ENCODE peak calls at places on chromosomes 6 and 20, in nine cellular contexts. E, I, P, V, U, B, C, G and J are unnamed samples.

GRCh38 chr6:151036869-151037680 is 171.6 kb downstream of the MTHFD1L start:
- DNase-seq in P (no peak), G (peak; percentile 99), C (peak; percentile 67), U (peak; percentile 5), B (no peak), V (no peak), E (peak; percentile 1), I (no peak), J (no peak)

GRCh38 chr6:52482903-52483670 is 62.9 kb downstream of the EFHC1 start:
- DNase-seq in P (no peak), C (peak; percentile 17), U (no peak), I (no peak), E (no peak), G (no peak), B (no peak), V (no peak), J (no peak)

GRCh38 chr6:25122622-25123237 is 156.4 kb upstream of the CARMIL1 start:
- DNase-seq in C (peak; percentile 10), I (no peak), G (no peak), P (no peak), B (peak; percentile 75), V (no peak), U (no peak), E (peak; percentile 70), J (no peak)

GRCh38 chr20:51417745-51418529 is 124.6 kb downstream of the NFATC2 start:
- DNase-seq in B (no peak), V (no peak), E (no peak), P (no peak), C (no peak), U (no peak), G (no peak), I (no peak), J (no peak)

GRCh38 chr6:143451531-143451930 is 926 bp downstream of the PEX3 start:
- DNase-seq in P (no peak), B (no peak), V (no peak), U (no peak), G (peak; percentile 7), E (no peak), C (no peak), I (no peak), J (no peak)

GRCh38 chr6:38349795-38350194 is 289.9 kb downstream of the BTBD9 start:
- DNase-seq in V (no peak), I (no peak), P (no peak), G (peak; percentile 46), U (no peak), E (no peak), B (no peak), C (no peak), J (no peak)

GRCh38 chr20:44468044-44468782 is 7.5 kb upstream of the TTPAL start:
- DNase-seq in U (no peak), V (no peak), G (no peak), C (no peak), P (no peak), B (no peak), E (no peak), I (no peak), J (no peak)

GRCh38 chr6:24069546-24069945 is 56.5 kb upstream of the NRSN1 start:
- DNase-seq in B (no peak), I (no peak), G (no peak), E (no peak), U (no peak), P (no peak), C (no peak), V (no peak), J (no peak)

GRCh38 chr6:98838027-98838426 is 3.7 kb downstream of the POU3F2 start:
- DNase-seq in G (no peak), U (no peak), V (peak; percentile 58), B (no peak), C (no peak), P (no peak), E (no peak), I (no peak), J (peak; percentile 39)

GRCh38 chr6:42841844-42842584 is 37.4 kb upstream of the RPL7L1 start:
- DNase-seq in G (no peak), E (no peak), C (no peak), U (no peak), B (no peak), V (no peak), I (no peak), P (no peak), J (no peak)

GRCh38 chr6:159440907-159441703 is 251.9 kb downstream of the SOD2 start:
- DNase-seq in P (no peak), B (no peak), G (no peak), U (no peak), V (no peak), I (no peak), C (no peak), E (no peak), J (no peak)

GRCh38 chr20:24695529-24696225 is 226.2 kb downstream of the SYNDIG1 start:
- DNase-seq in G (no peak), P (no peak), V (no peak), E (no peak), C (peak; percentile 6), U (no peak), B (no peak), I (no peak), J (no peak)

GRCh38 chr6:71248306-71248705 is 40.3 kb upstream of the OGFRL1 start:
- DNase-seq in U (no peak), C (peak; percentile 60), V (peak; percentile 59), B (no peak), P (no peak), E (peak; percentile 92), G (peak; percentile 99), I (no peak), J (peak; percentile 34)

GRCh38 chr20:13149371-13149770 is 71.7 kb upstream of the ISM1 start:
- DNase-seq in V (no peak), I (no peak), U (no peak), G (no peak), C (no peak), P (no peak), B (no peak), E (no peak), J (no peak)

GRCh38 chr6:156825475-156825874 is 48.3 kb downstream of the ARID1B start:
- DNase-seq in B (no peak), I (no peak), P (no peak), G (no peak), E (no peak), U (no peak), C (no peak), V (no peak), J (no peak)

GRCh38 chr6:157652601-157653363 is 170.3 kb upstream of the SNX9 start:
- DNase-seq in B (no peak), C (no peak), E (no peak), P (no peak), I (no peak), V (no peak), U (no peak), G (no peak), J (no peak)

GRCh38 chr6:4413073-4413472 is 277.7 kb upstream of the ECI2 start:
- DNase-seq in C (no peak), U (no peak), I (no peak), B (no peak), V (no peak), E (no peak), P (no peak), G (no peak), J (no peak)

GRCh38 chr6:154649723-154650122 is 83.5 kb upstream of the SCAF8 start:
- DNase-seq in G (no peak), U (no peak), C (no peak), I (no peak), B (no peak), V (no peak), P (no peak), E (no peak), J (no peak)

GRCh38 chr6:154638369-154638768 is 94.8 kb upstream of the SCAF8 start:
- DNase-seq in B (no peak), E (no peak), C (peak; percentile 22), I (no peak), V (no peak), G (peak; percentile 44), U (no peak), P (no peak), J (no peak)

GRCh38 chr6:16224409-16224808 is 14.0 kb upstream of the GMPR start:
- DNase-seq in I (no peak), B (no peak), C (no peak), G (no peak), E (no peak), V (no peak), P (no peak), U (no peak), J (no peak)

GRCh38 chr6:159761135-159761872 is 541 bp upstream of the ACAT2 start:
- DNase-seq in B (no peak), G (peak; percentile 26), P (peak; percentile 53), V (peak; percentile 10), E (peak; percentile 60), C (peak; percentile 11), U (peak; percentile 5), I (peak; percentile 33), J (no peak)

GRCh38 chr20:1951436-1952115 is 42.3 kb downstream of the PDYN start:
- DNase-seq in C (no peak), P (no peak), B (no peak), G (no peak), V (no peak), E (no peak), I (no peak), U (no peak), J (no peak)

GRCh38 chr20:9054176-9054575 is 14.7 kb upstream of the PLCB4 start:
- DNase-seq in I (no peak), V (no peak), E (no peak), U (no peak), G (no peak), P (no peak), C (no peak), B (no peak), J (no peak)

GRCh38 chr20:25139061-25139705 is 56.3 kb upstream of the ENTPD6 start:
- DNase-seq in U (no peak), B (no peak), G (no peak), C (peak; percentile 73), I (no peak), P (no peak), E (peak; percentile 38), V (no peak), J (no peak)

GRCh38 chr20:49945306-49945700 is 9.1 kb downstream of the RNF114 start:
- DNase-seq in V (no peak), P (no peak), C (no peak), E (no peak), U (no peak), I (no peak), G (no peak), B (no peak), J (no peak)